ENCODE peak calls at places on chromosomes 4 and X, in five cellular contexts. G is aorta, O is IMR-90, C is mesendoderm, M is upper lobe of right lung. X is an unnamed sample.

GRCh38 chr4:179893967-179894590 is 2349.1 kb upstream of the TENM3 start:
- DNase-seq in G (no peak), O (peak; percentile 73), C (no peak), M (no peak), X (no peak)

GRCh38 chrX:10537308-10537707 is 83.1 kb downstream of the MID1 start:
- DNase-seq in G (no peak), O (no peak), C (no peak), M (no peak), X (no peak)

GRCh38 chrX:50075630-50076349 is 125.0 kb downstream of the AKAP4 start:
- DNase-seq in G (no peak), O (no peak), C (no peak), M (no peak), X (no peak)

GRCh38 chrX:129636175-129636681 is 18.5 kb downstream of the APLN start:
- DNase-seq in G (no peak), O (no peak), C (no peak), M (no peak), X (no peak)

GRCh38 chr4:175373031-175373430 is 439.0 kb downstream of the GPM6A start:
- DNase-seq in G (no peak), O (peak; percentile 33), C (no peak), M (no peak), X (no peak)

GRCh38 chr4:8238515-8239053 is 31.0 kb upstream of the HTRA3 start:
- DNase-seq in G (no peak), O (no peak), C (peak; percentile 63), M (no peak), X (no peak)

GRCh38 chr4:3251691-3252479 is 2.9 kb downstream of the MSANTD1 start:
- DNase-seq in G (peak; percentile 30), O (no peak), C (no peak), M (peak; percentile 51), X (peak; percentile 68)

GRCh38 chr4:129545599-129546278 is 449.8 kb downstream of the C4orf33 start:
- DNase-seq in G (peak; percentile 65), O (no peak), C (no peak), M (peak; percentile 71), X (peak; percentile 75)

GRCh38 chr4:139184129-139184528 is 7.1 kb upstream of the ELF2 start:
- DNase-seq in G (no peak), O (peak; percentile 70), C (no peak), M (no peak), X (no peak)

GRCh38 chr4:172962564-172963353 is 205.9 kb upstream of the GALNT7 start:
- DNase-seq in G (no peak), O (peak; percentile 96), C (no peak), M (no peak), X (no peak)

GRCh38 chrX:130826249-130826648 is 76.8 kb downstream of the ENOX2 start:
- DNase-seq in G (no peak), O (no peak), C (no peak), M (no peak), X (no peak)

GRCh38 chrX:132090370-132091152 is 37.3 kb downstream of the FRMD7 start:
- DNase-seq in G (no peak), O (no peak), C (no peak), M (no peak), X (no peak)

GRCh38 chrX:56232221-56233082 is at the start of gene KLF8:
- DNase-seq in G (peak; percentile 59), O (no peak), C (peak; percentile 90), M (peak; percentile 80), X (no peak)

GRCh38 chrX:15349046-15349445 is 13.7 kb upstream of the PIGA start:
- DNase-seq in G (no peak), O (peak; percentile 73), C (peak; percentile 75), M (no peak), X (no peak)

GRCh38 chr4:7384929-7385890 is 49.5 kb downstream of the PSAPL1 start:
- DNase-seq in G (peak; percentile 20), O (no peak), C (no peak), M (peak; percentile 37), X (peak; percentile 44)

GRCh38 chrX:140526138-140526537 is 21.3 kb upstream of the SOX3 start:
- DNase-seq in G (no peak), O (peak; percentile 57), C (peak; percentile 95), M (no peak), X (no peak)

GRCh38 chrX:20361081-20361889 is 94.6 kb upstream of the RPS6KA3 start:
- DNase-seq in G (no peak), O (peak; percentile 53), C (peak; percentile 50), M (no peak), X (no peak)

GRCh38 chrX:38879631-38880220 is 78.5 kb downstream of the MID1IP1 start:
- DNase-seq in G (no peak), O (no peak), C (no peak), M (no peak), X (peak; percentile 78)

GRCh38 chr4:187493661-187494060 is 501.9 kb upstream of the ZFP42 start:
- DNase-seq in G (no peak), O (no peak), C (peak; percentile 5), M (no peak), X (no peak)

GRCh38 chr4:52566136-52567031 is 92.7 kb downstream of the USP46 start:
- DNase-seq in G (no peak), O (peak; percentile 67), C (no peak), M (no peak), X (no peak)

GRCh38 chr4:1058198-1058996 is 47.0 kb downstream of the FGFRL1 start:
- DNase-seq in G (peak; percentile 32), O (no peak), C (peak; percentile 40), M (peak; percentile 57), X (no peak)

GRCh38 chr4:118904418-118904817 is 15.8 kb downstream of the SYNPO2 start:
- DNase-seq in G (no peak), O (no peak), C (no peak), M (no peak), X (no peak)

GRCh38 chr4:154602404-154603020 is 9.9 kb downstream of the FGG start:
- DNase-seq in G (no peak), O (no peak), C (no peak), M (no peak), X (no peak)

GRCh38 chr4:117420966-117421365 is 335.6 kb upstream of the TRAM1L1 start:
- DNase-seq in G (no peak), O (no peak), C (peak; percentile 68), M (no peak), X (no peak)

GRCh38 chr4:123398803-123399637 is 2.4 kb downstream of the SPRY1 start:
- DNase-seq in G (peak; percentile 71), O (peak; percentile 73), C (peak; percentile 85), M (peak; percentile 87), X (peak; percentile 85)

GRCh38 chr4:1239141-1239948 is 9.6 kb downstream of the CTBP1 start:
- DNase-seq in G (no peak), O (no peak), C (no peak), M (peak; percentile 56), X (peak; percentile 59)

GRCh38 chrX:34810364-34810763 is 132.2 kb upstream of the FAM47B start:
- DNase-seq in G (no peak), O (peak; percentile 60), C (no peak), M (no peak), X (no peak)

GRCh38 chr4:147496500-147496899 is 15.6 kb downstream of the EDNRA start:
- DNase-seq in G (no peak), O (no peak), C (no peak), M (no peak), X (no peak)

GRCh38 chrX:39903343-39903742 is 194.4 kb downstream of the BCOR start:
- DNase-seq in G (no peak), O (peak; percentile 75), C (no peak), M (no peak), X (no peak)
- H3K4me1 ChIP-seq in G (no peaks in the 10 kb centered on the region), O (peaks cover 16% of the 10 kb centered on the region), C (no peaks in the 10 kb centered on the region), M (peaks cover 3% of the 10 kb centered on the region), X (no peaks in the 10 kb centered on the region)

DNA sequence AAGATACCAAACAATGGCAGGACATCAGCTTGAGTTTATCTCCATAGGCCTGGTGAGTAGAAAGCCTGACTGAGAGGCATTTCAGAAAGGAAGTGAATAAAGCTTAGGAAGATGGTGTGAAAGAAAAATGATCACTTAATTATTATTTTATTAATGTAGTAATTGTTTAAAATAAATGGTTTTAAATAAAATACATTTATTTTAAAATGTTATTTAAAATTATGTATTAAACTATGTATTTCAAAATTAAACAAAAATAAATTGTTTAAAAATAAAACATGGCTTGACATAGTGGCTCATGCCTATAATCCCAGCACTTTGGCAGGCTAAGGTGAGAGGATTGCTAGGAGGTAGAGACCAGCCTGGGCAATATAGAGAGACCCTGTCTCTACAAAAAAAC is 145.8 kb downstream of the IL15 start:
- DNase-seq in G (no peak), O (no peak), C (no peak), M (no peak), X (no peak)
- H3K36me3 ChIP-seq in G (no peaks in the 10 kb centered on the region), O (no peaks in the 10 kb centered on the region), C (no peaks in the 10 kb centered on the region), M (no peaks in the 10 kb centered on the region), X (no peaks in the 10 kb centered on the region)

DNA sequence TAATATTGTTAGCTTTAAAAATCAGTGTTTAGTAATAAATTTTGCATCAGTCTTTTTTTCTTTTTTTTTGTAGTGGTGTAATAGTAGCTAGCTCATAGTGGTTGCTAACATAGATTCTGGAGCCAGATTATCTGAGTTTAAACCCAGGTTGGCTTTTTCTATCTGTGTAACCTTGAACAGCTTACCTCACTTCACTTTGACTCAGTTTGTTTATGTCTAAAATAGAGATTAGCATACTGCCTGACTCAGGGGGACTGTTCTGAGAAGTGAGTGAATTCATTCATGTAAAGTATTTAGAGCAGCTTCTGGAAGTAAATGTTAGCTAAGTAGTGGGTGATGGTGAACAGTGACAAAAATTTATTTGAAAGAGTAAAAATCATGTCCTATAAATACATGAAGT is 32.9 kb downstream of the CPEB2 start:
- DNase-seq in G (no peak), O (peak; percentile 70), C (no peak), M (no peak), X (no peak)
- H3K4me1 ChIP-seq in G (no peaks in the 10 kb centered on the region), O (peaks cover 5% of the 10 kb centered on the region), C (no peaks in the 10 kb centered on the region), M (peaks cover 20% of the 10 kb centered on the region), X (peaks cover 9% of the 10 kb centered on the region)

DNA sequence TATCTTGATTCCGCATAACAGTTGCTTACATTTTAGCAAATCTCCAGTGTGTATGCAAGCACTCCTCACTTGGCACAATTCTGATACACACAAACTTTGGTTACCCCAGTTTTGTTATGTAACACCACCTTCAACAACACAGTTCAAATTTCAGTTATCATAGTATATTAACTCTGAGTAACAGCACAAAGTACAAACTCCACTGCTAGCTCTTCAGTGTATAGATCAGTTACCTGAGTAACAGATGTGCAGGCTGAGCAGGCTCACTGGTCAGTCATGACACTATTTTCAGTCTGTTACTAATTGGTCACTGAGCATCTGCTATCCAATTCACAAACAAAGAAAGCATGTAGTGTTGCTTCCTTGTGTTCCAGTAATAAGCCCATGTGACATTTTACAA is 55.4 kb downstream of the PKD2 start:
- DNase-seq in G (no peak), O (no peak), C (no peak), M (no peak), X (no peak)
- H3K36me3 ChIP-seq in G (peaks cover 9% of the 10 kb centered on the region), O (peaks cover 25% of the 10 kb centered on the region), C (peaks cover 8% of the 10 kb centered on the region), M (peaks cover 54% of the 10 kb centered on the region), X (peaks cover 55% of the 10 kb centered on the region)

X was measured in spleen.